ENCODE peak calls at places on chromosomes 7 and 10, in ten cellular contexts. N is Panc1; O is astrocyte of the hippocampus; B is astrocyte of the spinal cord; M is colonic mucosa; C is NCI-H1930; D is stimulated activated CD4-positive, alpha-beta T cell treated with anti-CD3 and anti-CD28 coated beads, Interleukin-1b, Interleukin-23, amount 100 ng/mL, for 1 hour; K is spleen; T is T-helper 2 cell; Z is head of caudate nucleus. S is an unnamed sample.

GRCh38 chr7:106425017-106425719 is 140.4 kb upstream of the NAMPT start:
- DNase-seq in N (peak), O (peak), B (peak), M (peak), C (no peak), D (no peak), K (no peak), T (peak), Z (peak), S (peak)

GRCh38 chr7:118372530-118372929 is 148.0 kb downstream of the ANKRD7 start:
- DNase-seq in N (no peak), O (peak), B (peak), M (no peak), C (no peak), D (no peak), K (no peak), T (no peak), Z (no peak), S (peak)

GRCh38 chr10:14659626-14660196 is 115.0 kb downstream of the FAM107B start:
- DNase-seq in N (no peak), O (no peak), B (no peak), M (no peak), C (no peak), D (peak), K (peak), T (no peak), Z (no peak), S (peak)

GRCh38 chr7:78218051-78218450 is 419.5 kb downstream of the PHTF2 start:
- DNase-seq in N (no peak), O (no peak), B (no peak), M (no peak), C (no peak), D (no peak), K (no peak), T (no peak), Z (no peak), S (no peak)

GRCh38 chr10:99370993-99371392 is 41.8 kb downstream of the CNNM1 start:
- DNase-seq in N (no peak), O (peak), B (peak), M (no peak), C (no peak), D (no peak), K (no peak), T (no peak), Z (no peak), S (no peak)

GRCh38 chr7:96713037-96713436 is 3.4 kb upstream of the SEM1 start:
- DNase-seq in N (no peak), O (no peak), B (no peak), M (no peak), C (no peak), D (no peak), K (no peak), T (no peak), Z (no peak), S (no peak)

GRCh38 chr7:74365320-74366022 is 76.3 kb downstream of the CLIP2 start:
- DNase-seq in N (no peak), O (peak), B (peak), M (peak), C (no peak), D (no peak), K (no peak), T (no peak), Z (peak), S (no peak)

GRCh38 chr10:44860811-44861751 is 50.1 kb upstream of the TMEM72 start:
- DNase-seq in N (no peak), O (peak), B (peak), M (no peak), C (no peak), D (no peak), K (no peak), T (no peak), Z (no peak), S (no peak)

GRCh38 chr10:103843854-103844567 is 11.4 kb downstream of the SH3PXD2A start:
- DNase-seq in N (no peak), O (no peak), B (no peak), M (peak), C (no peak), D (no peak), K (peak), T (no peak), Z (no peak), S (no peak)

GRCh38 chr7:152132812-152133211 is 107.3 kb downstream of the GALNT11 start:
- DNase-seq in N (no peak), O (no peak), B (no peak), M (no peak), C (no peak), D (no peak), K (no peak), T (no peak), Z (no peak), S (no peak)

GRCh38 chr7:1696671-1697498 is 26.8 kb downstream of the ELFN1 start:
- DNase-seq in N (no peak), O (no peak), B (no peak), M (no peak), C (no peak), D (no peak), K (peak), T (no peak), Z (peak), S (no peak)

GRCh38 chr7:138887085-138887705 is 89.2 kb upstream of the ATP6V0A4 start:
- DNase-seq in N (no peak), O (no peak), B (no peak), M (no peak), C (no peak), D (no peak), K (no peak), T (no peak), Z (no peak), S (no peak)

GRCh38 chr7:133290676-133291332 is 37.9 kb downstream of the EXOC4 start:
- DNase-seq in N (no peak), O (peak), B (no peak), M (no peak), C (no peak), D (no peak), K (no peak), T (no peak), Z (no peak), S (no peak)

GRCh38 chr10:43980313-43980712 is 331.6 kb upstream of the ZNF32 start:
- DNase-seq in N (no peak), O (no peak), B (no peak), M (no peak), C (no peak), D (no peak), K (no peak), T (no peak), Z (no peak), S (no peak)

GRCh38 chr10:99667108-99667751 is 7.9 kb downstream of the ENTPD7 start:
- DNase-seq in N (no peak), O (peak), B (peak), M (no peak), C (no peak), D (no peak), K (no peak), T (no peak), Z (no peak), S (no peak)

GRCh38 chr7:139543801-139544603 is 20.5 kb downstream of the CLEC2L start:
- DNase-seq in N (no peak), O (no peak), B (no peak), M (no peak), C (no peak), D (no peak), K (no peak), T (no peak), Z (no peak), S (no peak)

GRCh38 chr7:34096135-34096775 is 190.9 kb downstream of the BMPER start:
- DNase-seq in N (no peak), O (peak), B (peak), M (peak), C (no peak), D (no peak), K (no peak), T (no peak), Z (no peak), S (no peak)

GRCh38 chr7:36036590-36036989 is 116.5 kb upstream of the EEPD1 start:
- DNase-seq in N (no peak), O (peak), B (no peak), M (no peak), C (no peak), D (no peak), K (no peak), T (no peak), Z (peak), S (no peak)

GRCh38 chr7:22427855-22428254 is 70.9 kb upstream of the RAPGEF5 start:
- DNase-seq in N (no peak), O (no peak), B (no peak), M (no peak), C (no peak), D (no peak), K (no peak), T (no peak), Z (no peak), S (no peak)

GRCh38 chr7:143492799-143493568 is 15.3 kb downstream of the TAS2R41 start:
- DNase-seq in N (no peak), O (no peak), B (no peak), M (no peak), C (no peak), D (no peak), K (no peak), T (no peak), Z (no peak), S (no peak)